ENCODE peak calls at places on chromosomes 13 and 19, in nine cellular contexts. P, D, B, Z, K, F, G, J and E are unnamed samples.

GRCh38 chr19:47100290-47100689 is 13.3 kb downstream of the ZC3H4 start:
- DNase-seq in Z (no peak), G (no peak), B (no peak), P (no peak), K (no peak), D (no peak), J (no peak), F (no peak), E (no peak)

GRCh38 chr13:26111797-26112196 is 60.0 kb upstream of the SHISA2 start:
- DNase-seq in Z (no peak), P (no peak), J (no peak), F (no peak), D (no peak), G (no peak), K (no peak), B (no peak), E (no peak)

GRCh38 chr13:39892731-39893293 is 237.3 kb downstream of the COG6 start:
- DNase-seq in B (no peak), P (no peak), K (no peak), D (peak; percentile 95), J (no peak), F (no peak), G (no peak), Z (no peak), E (no peak)

GRCh38 chr13:110388141-110388943 is 81.3 kb downstream of the COL4A2 start:
- DNase-seq in G (no peak), P (peak; percentile 33), K (peak; percentile 50), D (no peak), B (peak; percentile 52), J (no peak), F (no peak), Z (no peak), E (peak; percentile 39)

GRCh38 chr13:99375806-99376080 is 68.5 kb upstream of the GPR183 start:
- DNase-seq in K (no peak), G (no peak), P (no peak), F (no peak), J (no peak), Z (no peak), D (no peak), B (no peak), E (no peak)

GRCh38 chr19:29896790-29897189 is 45.2 kb upstream of the URI1 start:
- DNase-seq in Z (no peak), K (no peak), B (no peak), D (no peak), J (no peak), P (no peak), F (no peak), G (no peak), E (no peak)

GRCh38 chr13:50080856-50081105 is 65.5 kb downstream of the KCNRG start:
- DNase-seq in D (peak; percentile 59), J (no peak), B (no peak), K (no peak), F (no peak), P (no peak), G (no peak), Z (no peak), E (no peak)

GRCh38 chr13:40446365-40446764 is 220.1 kb downstream of the FOXO1 start:
- DNase-seq in F (no peak), B (no peak), P (no peak), J (no peak), D (peak; percentile 11), K (no peak), G (no peak), Z (no peak), E (no peak)

GRCh38 chr19:54905908-54906511 is at the start of gene NCR1:
- DNase-seq in D (peak; percentile 37), B (no peak), F (no peak), Z (no peak), J (no peak), P (peak; percentile 27), K (no peak), G (no peak), E (no peak)

GRCh38 chr19:33736158-33736557 is 60.5 kb upstream of the KCTD15 start:
- DNase-seq in K (no peak), P (peak; percentile 26), D (no peak), J (no peak), G (no peak), B (no peak), Z (no peak), F (no peak), E (no peak)

GRCh38 chr13:21671793-21672680 is 1.2 kb downstream of the FGF9 start:
- DNase-seq in Z (no peak), B (no peak), K (no peak), J (no peak), G (no peak), D (no peak), F (no peak), P (peak; percentile 46), E (no peak)

GRCh38 chr19:55131421-55131820 is 14.0 kb upstream of the PPP1R12C start:
- DNase-seq in B (no peak), G (no peak), K (no peak), D (no peak), Z (no peak), F (no peak), P (no peak), J (no peak), E (no peak)

GRCh38 chr19:30163663-30164062 is 208.5 kb upstream of the ZNF536 start:
- DNase-seq in B (no peak), D (no peak), J (no peak), Z (no peak), K (no peak), F (peak; percentile 77), P (no peak), G (peak; percentile 31), E (no peak)

GRCh38 chr13:112905990-112906641 is 62.9 kb upstream of the MCF2L start:
- DNase-seq in B (no peak), P (peak; percentile 77), D (no peak), J (peak; percentile 59), Z (no peak), K (peak; percentile 54), F (no peak), G (peak; percentile 75), E (peak; percentile 53)

GRCh38 chr13:74301200-74302063 is 167.2 kb upstream of the KLF12 start:
- DNase-seq in G (no peak), P (peak; percentile 39), J (no peak), D (no peak), B (no peak), Z (no peak), F (no peak), K (no peak), E (no peak)

GRCh38 chr19:16265890-16266585 is 58.6 kb upstream of the KLF2 start:
- DNase-seq in F (no peak), D (no peak), B (no peak), P (no peak), G (no peak), J (no peak), Z (no peak), K (no peak), E (no peak)

GRCh38 chr13:54449922-54450321 is 1421.3 kb downstream of the OLFM4 start:
- DNase-seq in P (peak; percentile 45), B (no peak), D (no peak), G (no peak), K (no peak), Z (no peak), J (no peak), F (no peak), E (no peak)

DNA sequence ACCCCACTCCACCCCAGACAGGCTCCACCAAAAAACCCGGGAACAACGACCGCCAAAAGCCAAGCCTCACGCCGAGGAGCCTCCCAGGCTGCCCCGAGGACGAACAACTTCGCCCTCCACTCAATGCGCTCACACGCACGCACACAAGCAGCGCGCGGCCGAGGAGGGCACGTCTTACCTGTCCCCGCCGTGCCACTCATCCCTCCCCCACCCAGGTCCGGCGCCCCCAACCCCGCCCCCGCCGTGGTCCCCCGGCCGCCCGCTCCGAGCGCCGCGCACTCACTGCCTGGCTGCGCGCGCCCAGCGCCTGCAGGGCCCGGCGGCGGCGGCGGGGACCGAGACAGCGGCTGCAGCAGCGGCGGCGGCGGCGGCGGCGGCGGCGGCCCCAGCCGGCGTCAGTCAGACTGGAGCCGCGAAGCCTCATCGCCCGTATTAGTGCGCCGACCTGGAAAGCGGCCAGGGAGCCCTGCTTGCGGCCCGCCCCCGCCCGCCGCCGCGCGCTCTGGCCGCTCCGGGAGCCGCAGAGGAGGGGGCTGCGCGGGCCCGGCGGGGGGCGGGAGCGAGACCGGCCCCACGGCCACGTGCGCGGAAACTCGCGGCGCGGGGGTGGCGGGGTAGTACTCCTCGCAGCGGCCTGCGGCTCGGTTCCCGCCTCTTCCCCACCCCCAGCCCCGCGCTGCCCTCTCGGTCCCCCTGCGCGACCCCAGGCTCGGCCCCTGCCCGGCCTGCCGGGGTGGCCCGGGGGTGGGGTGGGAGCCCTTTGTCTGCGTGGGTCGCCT is at the start of gene SMAD9:
- DNase-seq in P (peak; percentile 78), Z (no peak), B (peak; percentile 79), G (no peak), J (no peak), F (no peak), D (peak; percentile 58), K (peak; percentile 30), E (peak; percentile 76)
- TF ChIP-seq POLR2AphosphoS5 in P (no peak), Z (no peak), B (no peak), G (no peak), J (no peak), F (peak; percentile 34), D (peak; percentile 39), K (no peak), E (no peak)

DNA sequence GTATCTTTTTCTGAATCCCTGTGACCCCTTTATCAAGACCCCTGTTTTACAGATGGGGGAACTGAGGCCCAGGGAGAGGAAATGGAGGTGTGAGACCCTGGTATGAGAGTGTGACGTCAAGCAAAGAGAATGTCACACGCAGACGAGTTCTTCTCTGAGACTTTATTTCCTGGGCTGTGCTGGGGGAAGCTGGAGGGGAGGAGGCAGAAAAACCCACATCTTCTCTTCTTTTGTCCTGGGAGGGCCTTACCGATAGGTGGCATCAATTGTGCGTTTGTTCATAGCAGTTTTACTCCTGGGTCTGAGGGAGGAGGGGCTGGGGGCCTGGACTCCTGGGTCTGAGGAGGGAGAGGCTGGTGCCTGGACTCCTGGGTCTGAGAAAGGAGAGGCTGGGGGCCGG is 4.9 kb upstream of the KLK15 start:
- DNase-seq in B (no peak), Z (peak; percentile 25), G (no peak), F (no peak), D (no peak), P (peak; percentile 65), K (no peak), J (no peak), E (peak; percentile 44)
- TF ChIP-seq CTCF in B (no peak), Z (peak; percentile 59), G (no peak), F (no peak), D (no peak), P (peak; percentile 65), K (no peak), J (peak; percentile 50), E (no peak)

DNA sequence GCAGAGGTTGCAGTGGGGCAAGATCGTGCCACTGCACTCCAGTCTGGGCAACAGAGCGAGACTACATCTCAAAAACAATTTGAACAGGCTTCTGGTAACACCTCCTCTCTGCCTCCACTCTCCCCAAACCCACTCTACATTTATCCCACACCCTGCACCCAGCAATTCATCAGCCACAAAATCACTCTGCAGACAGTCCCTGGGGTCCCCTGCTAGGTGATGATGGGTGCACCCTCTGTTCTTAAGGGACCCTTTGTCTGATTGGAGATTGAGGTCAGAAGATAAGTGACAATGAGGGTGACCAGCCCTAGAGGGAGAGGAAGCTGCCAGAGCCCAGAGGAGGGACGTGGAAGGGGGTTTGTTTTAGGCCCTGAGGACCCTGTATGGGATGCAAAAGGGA is 2.2 kb downstream of the BCL3 start:
- DNase-seq in F (no peak), J (no peak), G (no peak), B (no peak), K (no peak), Z (no peak), D (no peak), P (no peak), E (no peak)
- TF ChIP-seq POLR2AphosphoS5 in F (no peak), J (no peak), G (no peak), B (no peak), K (no peak), Z (no peak), D (no peak), P (no peak), E (no peak)

GRCh38 chr13:27421101-27421881 is 3.1 kb upstream of the GTF3A start:
- DNase-seq in J (no peak), Z (no peak), B (no peak), P (no peak), G (no peak), D (no peak), F (no peak), K (no peak), E (no peak)
- TF ChIP-seq CTCF in J (no peak), Z (no peak), B (no peak), P (no peak), G (no peak), D (no peak), F (no peak), K (no peak), E (no peak)